ENCODE peak calls at places on chromosomes 16 and 17, in seven cellular contexts. U is astrocyte, D is AG04450, A is left ventricle myocardium inferior, O is fibroblast of mammary gland, G is coronary artery, F is PC-9. E is an unnamed sample.

GRCh38 chr16:88961031-88961430 is 16.0 kb downstream of the CBFA2T3 start:
- DNase-seq in U (no peak), D (no peak), A (no peak), O (no peak), G (no peak), F (no peak), E (no peak)

GRCh38 chr16:919658-920631 is 50.8 kb downstream of the LMF1 start:
- DNase-seq in U (no peak), D (no peak), A (peak), O (peak), G (no peak), F (no peak), E (no peak)

GRCh38 chr17:80394629-80395216 is 20.2 kb upstream of the ENDOV start:
- DNase-seq in U (no peak), D (no peak), A (no peak), O (no peak), G (peak), F (no peak), E (no peak)

GRCh38 chr16:25553711-25554436 is 137.9 kb upstream of the HS3ST4 start:
- DNase-seq in U (no peak), D (no peak), A (no peak), O (peak), G (no peak), F (no peak), E (no peak)

GRCh38 chr16:55179858-55180585 is 144.0 kb upstream of the IRX6 start:
- DNase-seq in U (no peak), D (no peak), A (no peak), O (no peak), G (no peak), F (no peak), E (no peak)

GRCh38 chr16:50884066-50884860 is 142.4 kb downstream of the CYLD start:
- DNase-seq in U (no peak), D (no peak), A (no peak), O (no peak), G (no peak), F (peak), E (no peak)

GRCh38 chr17:80738406-80738805 is 193.8 kb downstream of the RPTOR start:
- DNase-seq in U (no peak), D (no peak), A (no peak), O (no peak), G (no peak), F (no peak), E (no peak)

GRCh38 chr16:84928679-84929420 is 82.5 kb downstream of the ZDHHC7 start:
- DNase-seq in U (no peak), D (no peak), A (peak), O (peak), G (peak), F (peak), E (peak)

GRCh38 chr16:11009027-11009755 is 64.8 kb downstream of the CLEC16A start:
- DNase-seq in U (no peak), D (no peak), A (no peak), O (no peak), G (no peak), F (no peak), E (no peak)

GRCh38 chr16:19432429-19432828 is 14.7 kb downstream of the TMC5 start:
- DNase-seq in U (no peak), D (no peak), A (no peak), O (no peak), G (no peak), F (peak), E (no peak)

GRCh38 chr16:71396589-71396988 is 38.1 kb downstream of the CALB2 start:
- DNase-seq in U (no peak), D (no peak), A (no peak), O (no peak), G (no peak), F (no peak), E (no peak)

GRCh38 chr17:58574025-58574424 is 59.6 kb upstream of the MTMR4 start:
- DNase-seq in U (no peak), D (no peak), A (no peak), O (no peak), G (no peak), F (no peak), E (no peak)

GRCh38 chr17:6596076-6596475 is 39.7 kb upstream of the PITPNM3 start:
- DNase-seq in U (no peak), D (no peak), A (no peak), O (peak), G (no peak), F (no peak), E (no peak)

GRCh38 chr17:49691086-49691676 is 13.3 kb upstream of the SPOP start:
- DNase-seq in U (peak), D (no peak), A (no peak), O (peak), G (peak), F (no peak), E (no peak)

GRCh38 chr16:86110134-86110533 is 211.2 kb downstream of the IRF8 start:
- DNase-seq in U (no peak), D (no peak), A (no peak), O (no peak), G (peak), F (no peak), E (no peak)

GRCh38 chr17:59620518-59621259 is 994 bp downstream of the CLTC start:
- DNase-seq in U (no peak), D (no peak), A (peak), O (no peak), G (peak), F (peak), E (peak)

GRCh38 chr17:81027038-81027437 is 7.9 kb upstream of the BAIAP2 start:
- DNase-seq in U (no peak), D (no peak), A (no peak), O (no peak), G (no peak), F (no peak), E (no peak)

GRCh38 chr17:64281962-64282752 is 19.1 kb upstream of the TEX2 start:
- DNase-seq in U (peak), D (peak), A (peak), O (peak), G (no peak), F (peak), E (peak)

GRCh38 chr16:87172632-87173031 is 144.6 kb downstream of the C16orf95 start:
- DNase-seq in U (no peak), D (no peak), A (no peak), O (no peak), G (no peak), F (no peak), E (no peak)

GRCh38 chr17:28896884-28897768 is at the start of gene FLOT2:
- DNase-seq in U (no peak), D (no peak), A (peak), O (peak), G (peak), F (peak), E (peak)

GRCh38 chr16:10558746-10559641 is 21.4 kb downstream of the EMP2 start:
- DNase-seq in U (peak), D (no peak), A (peak), O (peak), G (peak), F (peak), E (peak)

GRCh38 chr17:10316986-10317834 is 55.6 kb downstream of the MYH13 start:
- DNase-seq in U (no peak), D (no peak), A (peak), O (peak), G (no peak), F (no peak), E (no peak)

GRCh38 chr17:49926886-49927285 is 42.1 kb upstream of the DLX4 start:
- DNase-seq in U (no peak), D (no peak), A (peak), O (peak), G (peak), F (no peak), E (no peak)

GRCh38 chr17:55601874-55602364 is 90.7 kb upstream of the SMIM36 start:
- DNase-seq in U (peak), D (no peak), A (no peak), O (peak), G (no peak), F (no peak), E (no peak)

GRCh38 chr17:37160940-37161339 is 212.2 kb downstream of the AATF start:
- DNase-seq in U (no peak), D (no peak), A (no peak), O (peak), G (no peak), F (no peak), E (no peak)

GRCh38 chr17:40541060-40541872 is 24.0 kb downstream of the CCR7 start:
- DNase-seq in U (no peak), D (no peak), A (no peak), O (no peak), G (peak), F (no peak), E (peak)

GRCh38 chr16:80065565-80065964 is 465.0 kb upstream of the MAF start:
- DNase-seq in U (no peak), D (no peak), A (no peak), O (no peak), G (no peak), F (no peak), E (no peak)

GRCh38 chr16:75188832-75189477 is 18.0 kb downstream of the CTRB2 start:
- DNase-seq in U (no peak), D (no peak), A (no peak), O (no peak), G (no peak), F (peak), E (no peak)

GRCh38 chr16:48558269-48558915 is 51.6 kb downstream of the N4BP1 start:
- DNase-seq in U (no peak), D (no peak), A (no peak), O (peak), G (no peak), F (no peak), E (no peak)

GRCh38 chr17:5078106-5079028 is at the start of gene ZFP3:
- DNase-seq in U (peak), D (peak), A (peak), O (peak), G (peak), F (peak), E (peak)
- TF ChIP-seq CTCF in U (peak), D (peak), A (peak), O (no peak), G (no peak), F (no peak), E (no peak)

DNA sequence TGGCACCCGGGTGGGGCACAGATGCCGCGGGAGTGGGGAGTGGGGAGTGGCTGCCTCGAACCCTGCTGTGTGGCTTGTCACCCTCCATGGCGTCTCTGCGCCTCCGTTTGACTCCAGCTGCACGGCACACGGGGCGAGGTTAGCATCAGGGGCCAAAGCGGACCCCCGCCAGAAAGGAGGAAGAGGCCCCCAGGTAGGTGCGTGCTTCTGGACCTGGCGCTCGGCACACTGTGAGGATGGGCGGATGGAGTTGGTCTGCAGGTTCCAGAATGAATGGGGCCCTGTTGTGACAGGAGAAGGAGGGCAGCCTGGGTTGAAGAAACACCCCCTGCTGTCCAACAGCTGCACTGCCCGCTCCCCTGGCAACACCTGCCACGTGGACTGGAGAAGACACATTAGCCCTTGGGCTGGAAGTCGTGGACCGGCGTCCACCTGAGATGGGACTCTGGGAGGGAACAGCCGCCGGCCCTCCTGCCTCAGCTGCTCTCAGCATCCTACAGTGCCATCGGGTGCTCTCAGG is 9.4 kb upstream of the FASN start:
- DNase-seq in U (no peak), D (no peak), A (peak), O (no peak), G (no peak), F (no peak), E (peak)
- TF ChIP-seq CTCF in U (peak), D (peak), A (peak), O (peak), G (no peak), F (no peak), E (no peak)

DNA sequence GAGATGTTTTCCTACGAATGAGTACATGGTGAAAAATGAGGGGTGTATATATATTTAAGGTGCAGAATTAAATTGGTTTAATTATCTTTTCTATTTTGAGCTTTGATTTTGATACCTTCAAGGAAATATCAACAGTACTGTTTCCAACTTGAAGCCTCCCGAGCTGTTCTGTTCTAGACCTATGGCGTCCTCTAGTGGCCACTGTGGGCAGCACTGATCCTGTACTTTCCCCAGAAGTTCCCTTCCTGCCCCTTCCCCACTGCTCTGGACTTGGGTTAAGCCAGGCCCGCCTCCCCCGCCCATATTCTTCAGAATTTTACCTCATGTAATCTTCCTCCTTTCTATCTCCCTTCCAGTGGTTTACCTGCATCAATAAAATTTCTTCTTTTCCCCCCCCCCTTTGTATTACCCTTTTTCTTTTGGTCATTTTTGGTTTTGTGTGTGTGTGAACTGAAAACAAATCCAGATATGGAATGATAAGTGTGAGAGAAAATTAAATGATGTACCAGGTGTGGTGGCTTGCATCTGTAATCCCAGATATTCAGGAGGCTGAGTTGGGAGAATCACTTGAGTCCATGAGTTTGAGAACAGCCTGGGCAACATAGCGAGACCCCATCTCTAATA is 1643.5 kb downstream of the TP53TG3F start:
- DNase-seq in U (no peak), D (no peak), A (no peak), O (no peak), G (no peak), F (peak), E (no peak)
- TF ChIP-seq CTCF in U (no peak), D (no peak), A (peak), O (no peak), G (no peak), F (peak), E (no peak)

GRCh38 chr16:27671410-27671809 is 121.5 kb downstream of the KATNIP start:
- DNase-seq in U (no peak), D (no peak), A (no peak), O (no peak), G (no peak), F (no peak), E (no peak)
- TF ChIP-seq CTCF in U (no peak), D (no peak), A (no peak), O (no peak), G (no peak), F (no peak), E (no peak)

DNA sequence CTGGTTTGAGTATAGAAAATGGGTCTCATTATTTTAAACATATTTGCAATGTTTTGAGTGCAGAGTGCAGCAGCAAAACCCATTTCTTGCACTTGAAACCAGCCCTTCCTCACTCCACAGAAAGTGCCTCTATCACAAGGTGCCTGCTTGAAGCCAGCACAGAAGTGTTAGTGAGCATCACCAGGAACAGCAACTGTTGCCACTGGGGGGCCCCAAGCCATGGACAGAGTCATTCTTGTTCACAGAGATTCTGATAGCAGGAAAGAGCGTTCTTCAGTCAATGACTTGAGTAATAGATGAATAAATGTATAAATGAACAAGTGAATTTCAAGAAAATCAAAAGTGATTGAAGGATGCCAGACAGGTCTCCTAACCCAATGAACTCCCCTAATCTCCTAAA is 45.6 kb downstream of the CHD9NB start:
- DNase-seq in U (no peak), D (no peak), A (no peak), O (no peak), G (no peak), F (no peak), E (no peak)
- TF ChIP-seq CTCF in U (no peak), D (no peak), A (no peak), O (no peak), G (no peak), F (no peak), E (no peak)

GRCh38 chr16:3570420-3571062 is 6.7 kb downstream of the NLRC3 start:
- DNase-seq in U (no peak), D (no peak), A (no peak), O (no peak), G (no peak), F (no peak), E (no peak)

GRCh38 chr16:3573146-3573815 is 3.9 kb downstream of the NLRC3 start:
- DNase-seq in U (no peak), D (no peak), A (no peak), O (no peak), G (no peak), F (no peak), E (no peak)

GRCh38 chr16:3566990-3567389 is 10.2 kb downstream of the NLRC3 start:
- DNase-seq in U (no peak), D (no peak), A (no peak), O (no peak), G (no peak), F (no peak), E (no peak)

GRCh38 chr16:3574195-3574594 is 3.0 kb downstream of the NLRC3 start:
- DNase-seq in U (no peak), D (no peak), A (no peak), O (no peak), G (no peak), F (no peak), E (no peak)

GRCh38 chr16:3569851-3570250 is 7.4 kb downstream of the NLRC3 start:
- DNase-seq in U (no peak), D (no peak), A (no peak), O (no peak), G (no peak), F (no peak), E (no peak)
- TF ChIP-seq CTCF in U (no peak), D (no peak), A (no peak), O (no peak), G (no peak), F (no peak), E (no peak)

DNA sequence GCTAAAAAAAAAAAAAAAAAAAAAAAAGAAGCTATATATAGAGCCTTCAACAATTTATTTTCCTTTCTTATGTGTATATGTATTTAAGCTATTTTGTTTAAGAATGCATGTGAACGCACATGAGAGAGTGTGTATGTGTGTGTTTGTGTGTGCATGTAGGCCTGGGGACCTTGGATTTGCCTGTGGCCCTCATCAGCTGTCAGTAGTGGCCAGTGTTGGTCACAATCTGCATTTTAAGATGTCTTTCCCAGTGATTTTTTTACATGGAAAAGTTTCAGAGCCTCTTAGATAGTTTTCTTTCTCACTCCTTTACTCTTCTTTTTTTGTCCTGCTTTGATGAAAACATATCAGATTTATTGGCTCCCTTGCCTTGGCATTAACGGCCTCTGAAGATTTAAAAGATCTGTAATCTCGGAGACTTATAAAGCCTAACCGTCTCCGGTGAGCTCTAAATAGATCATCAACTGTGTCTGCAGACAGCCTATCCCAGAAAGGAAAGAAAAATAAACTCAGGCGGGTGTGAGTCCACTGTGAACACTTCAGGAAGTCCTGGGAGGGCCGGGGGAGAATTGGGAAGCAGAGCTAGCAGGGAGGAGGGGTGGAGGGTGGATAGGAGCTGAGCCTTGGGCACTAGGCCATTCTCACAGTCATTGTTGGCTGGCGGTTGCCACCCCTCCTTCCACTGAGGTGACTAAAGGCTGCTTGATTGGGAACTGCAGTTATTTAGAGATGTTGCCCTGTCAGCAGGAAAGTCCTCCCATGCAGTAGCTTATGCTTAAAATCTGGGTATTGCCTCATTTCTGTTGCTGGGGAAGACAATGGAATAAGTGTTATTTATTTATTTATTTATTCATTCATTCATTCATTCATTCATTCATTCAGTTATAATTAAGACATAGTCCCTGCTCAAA is 86.8 kb downstream of the WWP2 start:
- DNase-seq in U (peak), D (peak), A (peak), O (peak), G (peak), F (no peak), E (peak)
- TF ChIP-seq CTCF in U (peak), D (no peak), A (peak), O (peak), G (no peak), F (no peak), E (no peak)

GRCh38 chr17:44070455-44071197 is at the start of gene G6PC3:
- DNase-seq in U (peak), D (peak), A (peak), O (peak), G (peak), F (peak), E (peak)
- TF ChIP-seq CTCF in U (no peak), D (no peak), A (peak), O (no peak), G (no peak), F (no peak), E (peak)

GRCh38 chr16:8855051-8855786 is 13.6 kb downstream of the CARHSP1 start:
- DNase-seq in U (no peak), D (no peak), A (no peak), O (no peak), G (no peak), F (no peak), E (no peak)
- TF ChIP-seq CTCF in U (no peak), D (peak), A (no peak), O (no peak), G (no peak), F (no peak), E (no peak)